ENCODE peak calls at places on chromosomes 5 and 9, in seven cellular contexts. One of them, this sample, is unnamed.

GRCh38 chr9:89149726-89150125 is 28.9 kb downstream of the SHC3 start:
- DNase-seq in breast epithelium: no peak
- DNase-seq in body of pancreas: no peak
- DNase-seq in suprapubic skin: no peak
- DNase-seq in HCT116: no peak
- DNase-seq in prostate gland: no peak
- DNase-seq in heart left ventricle: no peak
- DNase-seq in this sample: no peak

GRCh38 chr9:22124263-22125011 is 115.3 kb upstream of the CDKN2B start:
- DNase-seq in breast epithelium: no peak
- DNase-seq in body of pancreas: peak; percentile 19
- DNase-seq in suprapubic skin: no peak
- DNase-seq in HCT116: no peak
- DNase-seq in prostate gland: no peak
- DNase-seq in heart left ventricle: no peak
- DNase-seq in this sample: peak; percentile 35

GRCh38 chr5:10578869-10579268 is 15.0 kb downstream of the ANKRD33B start:
- DNase-seq in breast epithelium: no peak
- DNase-seq in body of pancreas: no peak
- DNase-seq in suprapubic skin: no peak
- DNase-seq in HCT116: no peak
- DNase-seq in prostate gland: no peak
- DNase-seq in heart left ventricle: no peak
- DNase-seq in this sample: no peak

GRCh38 chr5:119470851-119471451 is 18.7 kb downstream of the HSD17B4 start:
- DNase-seq in breast epithelium: no peak
- DNase-seq in body of pancreas: no peak
- DNase-seq in suprapubic skin: no peak
- DNase-seq in HCT116: peak; percentile 26
- DNase-seq in prostate gland: no peak
- DNase-seq in heart left ventricle: no peak
- DNase-seq in this sample: no peak

GRCh38 chr9:17229945-17230560 is 95.2 kb downstream of the CNTLN start:
- DNase-seq in breast epithelium: no peak
- DNase-seq in body of pancreas: no peak
- DNase-seq in suprapubic skin: no peak
- DNase-seq in HCT116: no peak
- DNase-seq in prostate gland: no peak
- DNase-seq in heart left ventricle: no peak
- DNase-seq in this sample: no peak

GRCh38 chr9:89984214-89984613 is 379.4 kb downstream of the GADD45G start:
- DNase-seq in breast epithelium: no peak
- DNase-seq in body of pancreas: no peak
- DNase-seq in suprapubic skin: no peak
- DNase-seq in HCT116: no peak
- DNase-seq in prostate gland: no peak
- DNase-seq in heart left ventricle: no peak
- DNase-seq in this sample: no peak

GRCh38 chr5:140916325-140916724 is 9.8 kb upstream of the PCDHAC1 start:
- DNase-seq in breast epithelium: no peak
- DNase-seq in body of pancreas: no peak
- DNase-seq in suprapubic skin: no peak
- DNase-seq in HCT116: no peak
- DNase-seq in prostate gland: no peak
- DNase-seq in heart left ventricle: no peak
- DNase-seq in this sample: no peak

GRCh38 chr9:101326035-101326434 is 58.8 kb downstream of the BAAT start:
- DNase-seq in breast epithelium: no peak
- DNase-seq in body of pancreas: no peak
- DNase-seq in suprapubic skin: no peak
- DNase-seq in HCT116: no peak
- DNase-seq in prostate gland: no peak
- DNase-seq in heart left ventricle: no peak
- DNase-seq in this sample: no peak

GRCh38 chr9:127812936-127813675 is 10.4 kb downstream of the FPGS start:
- DNase-seq in breast epithelium: no peak
- DNase-seq in body of pancreas: no peak
- DNase-seq in suprapubic skin: no peak
- DNase-seq in HCT116: no peak
- DNase-seq in prostate gland: no peak
- DNase-seq in heart left ventricle: no peak
- DNase-seq in this sample: no peak

GRCh38 chr5:68277427-68277826 is 61.9 kb downstream of the PIK3R1 start:
- DNase-seq in breast epithelium: no peak
- DNase-seq in body of pancreas: no peak
- DNase-seq in suprapubic skin: no peak
- DNase-seq in HCT116: no peak
- DNase-seq in prostate gland: no peak
- DNase-seq in heart left ventricle: no peak
- DNase-seq in this sample: no peak

DNA sequence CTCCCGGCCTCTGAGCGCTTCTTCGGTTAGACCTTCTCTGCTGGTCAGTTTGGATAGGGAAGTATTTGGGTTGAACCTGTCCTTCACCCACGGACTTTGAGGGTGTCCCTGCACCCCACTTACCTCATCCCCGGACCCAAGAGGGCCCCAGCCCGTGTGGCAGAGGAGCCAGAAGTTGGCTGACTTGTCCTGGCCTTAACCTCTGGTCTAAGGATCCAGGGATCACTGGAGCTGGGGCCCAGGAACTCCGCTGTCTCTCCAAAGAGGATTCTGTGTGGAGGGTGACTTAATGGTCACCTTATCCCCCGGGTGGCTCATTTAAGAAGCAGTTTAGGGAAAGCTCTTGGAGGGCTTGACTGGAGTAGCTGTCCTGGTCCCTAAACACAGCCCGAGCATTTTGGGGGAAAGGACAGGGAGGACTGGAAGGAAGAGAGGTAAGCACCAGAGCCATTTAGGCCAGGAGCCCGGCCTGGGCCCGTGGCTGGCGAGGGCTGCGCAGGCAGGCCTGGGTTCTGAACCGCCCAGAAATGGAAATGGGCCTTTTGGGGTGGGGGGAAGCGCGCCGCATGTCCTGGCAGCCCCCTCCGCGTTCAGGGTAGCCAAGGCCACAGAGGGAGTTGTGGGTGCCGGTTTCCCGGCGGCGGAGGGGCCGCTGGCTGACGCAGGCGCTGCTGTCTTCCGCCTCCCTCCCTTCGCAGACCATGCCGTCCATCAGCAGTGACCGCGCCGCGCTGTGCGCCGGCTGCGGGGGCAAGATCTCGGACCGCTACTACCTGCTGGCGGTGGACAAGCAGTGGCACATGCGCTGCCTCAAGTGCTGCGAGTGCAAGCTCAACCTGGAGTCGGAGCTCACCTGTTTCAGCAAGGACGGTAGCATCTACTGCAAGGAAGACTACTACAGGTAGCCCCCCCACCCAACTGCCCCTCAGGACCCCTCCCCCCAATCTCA is 2.0 kb downstream of the LHX2 start:
- DNase-seq in breast epithelium: no peak
- DNase-seq in body of pancreas: no peak
- DNase-seq in suprapubic skin: peak; percentile 42
- DNase-seq in HCT116: no peak
- DNase-seq in prostate gland: no peak
- DNase-seq in heart left ventricle: no peak
- DNase-seq in this sample: no peak
- TF ChIP-seq CTCF in breast epithelium: no peak
- TF ChIP-seq CTCF in body of pancreas: no peak
- TF ChIP-seq CTCF in suprapubic skin: no peak
- TF ChIP-seq CTCF in HCT116: no peak
- TF ChIP-seq CTCF in prostate gland: no peak
- TF ChIP-seq CTCF in heart left ventricle: no peak
- TF ChIP-seq CTCF in this sample: no peak

GRCh38 chr9:99190597-99191283 is 31.0 kb downstream of the ALG2 start:
- DNase-seq in breast epithelium: no peak
- DNase-seq in body of pancreas: no peak
- DNase-seq in suprapubic skin: no peak
- DNase-seq in HCT116: no peak
- DNase-seq in prostate gland: no peak
- DNase-seq in heart left ventricle: no peak
- DNase-seq in this sample: no peak
- TF ChIP-seq POLR2A in breast epithelium: no peak
- TF ChIP-seq POLR2A in body of pancreas: no peak
- TF ChIP-seq POLR2A in suprapubic skin: no peak
- TF ChIP-seq POLR2A in HCT116: no peak
- TF ChIP-seq POLR2A in prostate gland: no peak
- TF ChIP-seq POLR2A in heart left ventricle: no peak
- TF ChIP-seq POLR2A in this sample: no peak

GRCh38 chr5:142719836-142720330 is 34.0 kb upstream of the FGF1 start:
- DNase-seq in breast epithelium: no peak
- DNase-seq in body of pancreas: no peak
- DNase-seq in suprapubic skin: no peak
- DNase-seq in HCT116: no peak
- DNase-seq in prostate gland: no peak
- DNase-seq in heart left ventricle: no peak
- DNase-seq in this sample: no peak
- TF ChIP-seq CTCF in breast epithelium: no peak
- TF ChIP-seq CTCF in body of pancreas: no peak
- TF ChIP-seq CTCF in suprapubic skin: no peak
- TF ChIP-seq CTCF in HCT116: no peak
- TF ChIP-seq CTCF in prostate gland: no peak
- TF ChIP-seq CTCF in heart left ventricle: no peak
- TF ChIP-seq CTCF in this sample: no peak

GRCh38 chr5:178363501-178364325 is 131.1 kb upstream of the PHYKPL start:
- DNase-seq in breast epithelium: no peak
- DNase-seq in body of pancreas: no peak
- DNase-seq in suprapubic skin: peak; percentile 49
- DNase-seq in HCT116: no peak
- DNase-seq in prostate gland: no peak
- DNase-seq in heart left ventricle: no peak
- DNase-seq in this sample: no peak

GRCh38 chr5:178364326-178364675 is 131.7 kb upstream of the PHYKPL start:
- DNase-seq in breast epithelium: no peak
- DNase-seq in body of pancreas: no peak
- DNase-seq in suprapubic skin: peak; percentile 36
- DNase-seq in HCT116: no peak
- DNase-seq in prostate gland: no peak
- DNase-seq in heart left ventricle: no peak
- DNase-seq in this sample: no peak

GRCh38 chr5:178367351-178368120 is 134.9 kb upstream of the PHYKPL start:
- DNase-seq in breast epithelium: no peak
- DNase-seq in body of pancreas: no peak
- DNase-seq in suprapubic skin: no peak
- DNase-seq in HCT116: no peak
- DNase-seq in prostate gland: no peak
- DNase-seq in heart left ventricle: no peak
- DNase-seq in this sample: no peak

GRCh38 chr5:178368278-178368677 is 135.7 kb upstream of the PHYKPL start:
- DNase-seq in breast epithelium: no peak
- DNase-seq in body of pancreas: no peak
- DNase-seq in suprapubic skin: no peak
- DNase-seq in HCT116: no peak
- DNase-seq in prostate gland: no peak
- DNase-seq in heart left ventricle: no peak
- DNase-seq in this sample: no peak

DNA sequence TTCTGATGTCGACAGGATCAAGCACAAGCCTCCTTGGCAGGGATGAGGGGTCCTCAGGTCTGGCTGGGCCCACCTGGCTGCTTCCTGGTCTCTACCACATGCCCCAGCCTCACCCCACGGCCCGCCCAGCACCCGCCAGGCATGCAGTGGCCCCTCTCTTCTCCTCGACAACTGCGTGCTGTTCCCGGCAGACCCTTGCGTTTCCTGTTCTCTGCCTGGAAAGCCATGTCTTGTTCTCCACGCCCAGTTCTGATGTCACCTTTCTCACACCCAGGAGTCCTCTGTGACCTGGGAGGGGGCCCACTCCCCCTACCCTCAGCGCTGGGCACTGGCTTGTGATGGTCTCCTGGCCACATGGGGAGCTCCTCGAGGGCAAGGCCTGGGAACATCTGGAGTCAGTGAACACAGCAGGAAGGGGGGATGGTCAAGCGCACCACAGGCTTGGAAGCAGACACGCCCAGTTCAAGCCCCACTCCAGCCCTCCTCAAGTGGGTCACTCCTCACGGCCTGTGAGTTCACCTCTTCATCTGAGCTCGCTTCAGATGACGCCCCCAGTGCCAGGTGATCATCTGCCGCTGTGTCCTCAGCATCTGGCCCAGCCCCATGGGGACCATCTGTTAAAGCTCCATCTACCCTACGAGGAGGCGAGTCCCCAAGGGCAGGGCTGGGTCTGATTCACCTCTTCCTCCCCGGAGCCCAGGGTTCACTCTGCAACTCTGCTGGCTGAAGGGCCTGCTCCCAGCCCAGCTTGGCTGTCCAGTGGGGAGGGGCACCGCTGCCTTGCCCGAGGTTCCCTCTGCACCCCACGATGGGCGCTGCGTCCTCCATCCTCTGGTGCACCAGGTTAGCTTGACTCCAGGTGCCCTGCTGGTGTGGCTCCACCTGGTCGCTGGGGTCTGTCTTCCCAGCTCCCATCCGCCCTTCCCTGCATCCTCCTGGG is 133.2 kb upstream of the PHYKPL start:
- DNase-seq in breast epithelium: no peak
- DNase-seq in body of pancreas: no peak
- DNase-seq in suprapubic skin: no peak
- DNase-seq in HCT116: no peak
- DNase-seq in prostate gland: no peak
- DNase-seq in heart left ventricle: no peak
- DNase-seq in this sample: no peak
- TF ChIP-seq POLR2A in breast epithelium: no peak
- TF ChIP-seq POLR2A in body of pancreas: no peak
- TF ChIP-seq POLR2A in suprapubic skin: no peak
- TF ChIP-seq POLR2A in HCT116: no peak
- TF ChIP-seq POLR2A in prostate gland: no peak
- TF ChIP-seq POLR2A in heart left ventricle: no peak
- TF ChIP-seq POLR2A in this sample: no peak

This sample was measured in transverse colon.